ENCODE peak calls at places on chromosome 20, in ten cellular contexts. One of them, this sample, is unnamed.
A peak's percentile ranks its signal among the peaks of the same experiment; 100 is the strongest.

GRCh38 chr20:10710995-10711775 is 37.4 kb upstream of the JAG1 start:
- DNase-seq in right cardiac atrium: no peak
- DNase-seq in neuronal stem cell: no peak
- DNase-seq in Peyer's patch: no peak
- DNase-seq in transverse colon: no peak
- DNase-seq in aorta: no peak
- DNase-seq in spleen: no peak
- DNase-seq in thoracic aorta: no peak
- DNase-seq in heart left ventricle: no peak
- DNase-seq in heart right ventricle: no peak
- DNase-seq in this sample: no peak

GRCh38 chr20:22825546-22825945 is 209.6 kb upstream of the SSTR4 start:
- DNase-seq in aorta: no peak
- DNase-seq in heart left ventricle: no peak
- DNase-seq in neuronal stem cell: no peak
- DNase-seq in right cardiac atrium: no peak
- DNase-seq in thoracic aorta: no peak
- DNase-seq in spleen: no peak
- DNase-seq in transverse colon: no peak
- DNase-seq in Peyer's patch: no peak
- DNase-seq in heart right ventricle: no peak
- DNase-seq in this sample: no peak

GRCh38 chr20:33732166-33732970 is 572 bp downstream of the ZNF341 start:
- DNase-seq in neuronal stem cell: no peak
- DNase-seq in aorta: peak; percentile 94
- DNase-seq in Peyer's patch: peak; percentile 81
- DNase-seq in heart right ventricle: peak; percentile 86
- DNase-seq in right cardiac atrium: peak; percentile 88
- DNase-seq in thoracic aorta: no peak
- DNase-seq in heart left ventricle: peak; percentile 95
- DNase-seq in transverse colon: peak; percentile 92
- DNase-seq in spleen: peak; percentile 99
- DNase-seq in this sample: peak; percentile 97

GRCh38 chr20:43293068-43293786 is 103.5 kb upstream of the PTPRT start:
- DNase-seq in thoracic aorta: no peak
- DNase-seq in spleen: no peak
- DNase-seq in heart right ventricle: no peak
- DNase-seq in aorta: no peak
- DNase-seq in heart left ventricle: no peak
- DNase-seq in neuronal stem cell: peak; percentile 54
- DNase-seq in transverse colon: no peak
- DNase-seq in right cardiac atrium: no peak
- DNase-seq in Peyer's patch: no peak
- DNase-seq in this sample: no peak

GRCh38 chr20:15739056-15739455 is 834.2 kb downstream of the KIF16B start:
- DNase-seq in transverse colon: no peak
- DNase-seq in Peyer's patch: no peak
- DNase-seq in spleen: no peak
- DNase-seq in heart left ventricle: no peak
- DNase-seq in thoracic aorta: no peak
- DNase-seq in heart right ventricle: no peak
- DNase-seq in right cardiac atrium: no peak
- DNase-seq in aorta: no peak
- DNase-seq in neuronal stem cell: no peak
- DNase-seq in this sample: no peak

GRCh38 chr20:32898721-32899120 is 40.0 kb downstream of the EFCAB8 start:
- DNase-seq in neuronal stem cell: no peak
- DNase-seq in transverse colon: no peak
- DNase-seq in heart right ventricle: no peak
- DNase-seq in aorta: no peak
- DNase-seq in heart left ventricle: no peak
- DNase-seq in right cardiac atrium: no peak
- DNase-seq in thoracic aorta: no peak
- DNase-seq in spleen: no peak
- DNase-seq in Peyer's patch: no peak
- DNase-seq in this sample: no peak

GRCh38 chr20:41178495-41178894 is 41.2 kb downstream of the PLCG1 start:
- DNase-seq in spleen: no peak
- DNase-seq in neuronal stem cell: no peak
- DNase-seq in aorta: no peak
- DNase-seq in right cardiac atrium: no peak
- DNase-seq in transverse colon: no peak
- DNase-seq in heart right ventricle: no peak
- DNase-seq in thoracic aorta: no peak
- DNase-seq in Peyer's patch: peak; percentile 3
- DNase-seq in heart left ventricle: no peak
- DNase-seq in this sample: no peak

GRCh38 chr20:33725607-33726264 is 5.6 kb upstream of the PXMP4 start:
- DNase-seq in heart left ventricle: no peak
- DNase-seq in transverse colon: no peak
- DNase-seq in Peyer's patch: no peak
- DNase-seq in neuronal stem cell: no peak
- DNase-seq in thoracic aorta: no peak
- DNase-seq in right cardiac atrium: no peak
- DNase-seq in aorta: no peak
- DNase-seq in heart right ventricle: no peak
- DNase-seq in spleen: no peak
- DNase-seq in this sample: no peak

GRCh38 chr20:6559791-6560190 is 207.7 kb upstream of the BMP2 start:
- DNase-seq in neuronal stem cell: no peak
- DNase-seq in transverse colon: no peak
- DNase-seq in thoracic aorta: no peak
- DNase-seq in spleen: no peak
- DNase-seq in heart right ventricle: no peak
- DNase-seq in Peyer's patch: no peak
- DNase-seq in aorta: no peak
- DNase-seq in heart left ventricle: no peak
- DNase-seq in right cardiac atrium: no peak
- DNase-seq in this sample: no peak

GRCh38 chr20:23937303-23938117 is 51.1 kb downstream of the GGTLC1 start:
- DNase-seq in heart right ventricle: peak; percentile 45
- DNase-seq in aorta: no peak
- DNase-seq in spleen: peak; percentile 77
- DNase-seq in thoracic aorta: no peak
- DNase-seq in transverse colon: peak; percentile 30
- DNase-seq in heart left ventricle: no peak
- DNase-seq in Peyer's patch: no peak
- DNase-seq in neuronal stem cell: peak; percentile 56
- DNase-seq in right cardiac atrium: peak; percentile 38
- DNase-seq in this sample: no peak

GRCh38 chr20:44552950-44553908 is 29.1 kb upstream of the PKIG start:
- DNase-seq in Peyer's patch: no peak
- DNase-seq in heart left ventricle: no peak
- DNase-seq in right cardiac atrium: no peak
- DNase-seq in aorta: no peak
- DNase-seq in spleen: no peak
- DNase-seq in thoracic aorta: no peak
- DNase-seq in transverse colon: no peak
- DNase-seq in neuronal stem cell: no peak
- DNase-seq in heart right ventricle: no peak
- DNase-seq in this sample: no peak

GRCh38 chr20:8720089-8720488 is 348.8 kb upstream of the PLCB4 start:
- DNase-seq in heart right ventricle: no peak
- DNase-seq in thoracic aorta: no peak
- DNase-seq in Peyer's patch: no peak
- DNase-seq in neuronal stem cell: no peak
- DNase-seq in heart left ventricle: no peak
- DNase-seq in aorta: no peak
- DNase-seq in spleen: no peak
- DNase-seq in right cardiac atrium: no peak
- DNase-seq in transverse colon: no peak
- DNase-seq in this sample: no peak

GRCh38 chr20:45119556-45120266 is 4.6 kb downstream of the WFDC12 start:
- DNase-seq in Peyer's patch: no peak
- DNase-seq in neuronal stem cell: no peak
- DNase-seq in right cardiac atrium: no peak
- DNase-seq in heart left ventricle: no peak
- DNase-seq in spleen: no peak
- DNase-seq in thoracic aorta: no peak
- DNase-seq in heart right ventricle: no peak
- DNase-seq in transverse colon: no peak
- DNase-seq in aorta: no peak
- DNase-seq in this sample: no peak

GRCh38 chr20:17732907-17733521 is 33.2 kb downstream of the BANF2 start:
- DNase-seq in transverse colon: no peak
- DNase-seq in aorta: no peak
- DNase-seq in right cardiac atrium: no peak
- DNase-seq in neuronal stem cell: no peak
- DNase-seq in heart left ventricle: no peak
- DNase-seq in Peyer's patch: no peak
- DNase-seq in spleen: no peak
- DNase-seq in heart right ventricle: no peak
- DNase-seq in thoracic aorta: no peak
- DNase-seq in this sample: no peak
- H3K4me3 ChIP-seq in transverse colon: no peak overlapping the region
- H3K4me3 ChIP-seq in aorta: no peak overlapping the region
- H3K4me3 ChIP-seq in right cardiac atrium: no peak overlapping the region
- H3K4me3 ChIP-seq in neuronal stem cell: no peak overlapping the region
- H3K4me3 ChIP-seq in heart left ventricle: no peak overlapping the region
- H3K4me3 ChIP-seq in Peyer's patch: no peak overlapping the region
- H3K4me3 ChIP-seq in spleen: no peak overlapping the region
- H3K4me3 ChIP-seq in heart right ventricle: no peak overlapping the region
- H3K4me3 ChIP-seq in thoracic aorta: no peak overlapping the region
- H3K4me3 ChIP-seq in this sample: no peak overlapping the region

GRCh38 chr20:3798405-3798768 is 2.3 kb downstream of the CDC25B start:
- DNase-seq in transverse colon: no peak
- DNase-seq in neuronal stem cell: no peak
- DNase-seq in thoracic aorta: no peak
- DNase-seq in heart right ventricle: no peak
- DNase-seq in spleen: peak; percentile 62
- DNase-seq in right cardiac atrium: peak; percentile 8
- DNase-seq in aorta: no peak
- DNase-seq in Peyer's patch: no peak
- DNase-seq in heart left ventricle: no peak
- DNase-seq in this sample: no peak

GRCh38 chr20:3796477-3797225 is 541 bp downstream of the CDC25B start:
- DNase-seq in neuronal stem cell: no peak
- DNase-seq in aorta: peak; percentile 76
- DNase-seq in Peyer's patch: no peak
- DNase-seq in thoracic aorta: no peak
- DNase-seq in heart right ventricle: no peak
- DNase-seq in transverse colon: no peak
- DNase-seq in right cardiac atrium: no peak
- DNase-seq in spleen: peak; percentile 85
- DNase-seq in heart left ventricle: no peak
- DNase-seq in this sample: peak; percentile 34

GRCh38 chr20:3795511-3796468 is at the start of gene CDC25B:
- DNase-seq in heart left ventricle: peak; percentile 95
- DNase-seq in aorta: peak; percentile 98
- DNase-seq in heart right ventricle: peak; percentile 93
- DNase-seq in Peyer's patch: peak; percentile 95
- DNase-seq in spleen: peak; percentile 97
- DNase-seq in right cardiac atrium: peak; percentile 95
- DNase-seq in transverse colon: peak; percentile 96
- DNase-seq in thoracic aorta: peak; percentile 88
- DNase-seq in neuronal stem cell: peak; percentile 84
- DNase-seq in this sample: peak; percentile 98

GRCh38 chr20:3797592-3798404 is 1.7 kb downstream of the CDC25B start:
- DNase-seq in transverse colon: peak; percentile 65
- DNase-seq in heart right ventricle: no peak
- DNase-seq in right cardiac atrium: peak; percentile 12
- DNase-seq in thoracic aorta: no peak
- DNase-seq in neuronal stem cell: no peak
- DNase-seq in aorta: no peak
- DNase-seq in Peyer's patch: peak; percentile 47
- DNase-seq in spleen: peak; percentile 73
- DNase-seq in heart left ventricle: no peak
- DNase-seq in this sample: peak; percentile 50

DNA sequence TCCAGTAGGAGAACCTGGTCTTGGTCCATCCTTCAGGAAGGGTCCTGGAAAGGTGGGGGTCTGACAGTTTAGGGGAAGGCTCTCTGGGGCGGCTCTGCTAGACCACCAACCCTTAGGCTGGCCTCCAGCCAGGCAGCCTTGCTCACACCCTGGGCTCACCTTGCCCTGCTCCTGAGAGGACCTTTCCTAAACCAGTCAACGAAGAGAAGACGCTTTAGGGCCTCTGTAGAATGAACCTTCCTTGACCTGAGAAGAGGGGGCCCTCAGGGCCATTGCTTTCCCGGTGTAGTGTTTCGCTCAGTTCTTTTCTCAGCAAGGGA is 1.1 kb downstream of the CDC25B start:
- DNase-seq in right cardiac atrium: peak; percentile 9
- DNase-seq in transverse colon: no peak
- DNase-seq in heart right ventricle: no peak
- DNase-seq in spleen: no peak
- DNase-seq in heart left ventricle: no peak
- DNase-seq in thoracic aorta: no peak
- DNase-seq in aorta: no peak
- DNase-seq in neuronal stem cell: no peak
- DNase-seq in Peyer's patch: no peak
- DNase-seq in this sample: no peak
- H3K27ac ChIP-seq in right cardiac atrium: no peak overlapping the region
- H3K27ac ChIP-seq in transverse colon: peak overlapping the region; percentile 89
- H3K27ac ChIP-seq in heart right ventricle: no peak overlapping the region
- H3K27ac ChIP-seq in spleen: peak overlapping the region; percentile 99
- H3K27ac ChIP-seq in heart left ventricle: peak overlapping the region; percentile 96
- H3K27ac ChIP-seq in thoracic aorta: no peak overlapping the region
- H3K27ac ChIP-seq in aorta: no peak overlapping the region
- H3K27ac ChIP-seq in neuronal stem cell: no peak overlapping the region
- H3K27ac ChIP-seq in Peyer's patch: peak overlapping the region; percentile 97
- H3K27ac ChIP-seq in this sample: peak overlapping the region; percentile 73

DNA sequence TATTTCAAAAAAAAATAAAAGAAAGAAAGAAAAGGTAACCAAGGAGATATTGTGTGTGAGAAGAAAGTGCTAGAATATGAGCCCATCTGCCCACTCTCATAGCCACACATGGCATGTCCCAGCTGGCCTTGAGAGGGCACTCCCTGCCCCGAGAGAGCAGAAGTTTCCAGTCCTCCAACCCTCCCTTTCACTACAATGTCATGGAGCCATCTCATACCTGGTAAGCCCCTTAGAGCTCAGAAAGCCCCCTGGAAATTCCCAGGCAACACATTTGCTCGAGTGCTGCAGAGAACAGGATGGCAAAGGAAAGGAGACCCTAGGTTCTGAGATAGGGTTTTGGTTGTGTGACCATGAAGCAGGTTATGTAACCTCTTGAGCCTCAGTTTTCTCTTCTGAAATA is 75.8 kb upstream of the RIN2 start:
- DNase-seq in transverse colon: no peak
- DNase-seq in right cardiac atrium: no peak
- DNase-seq in aorta: no peak
- DNase-seq in neuronal stem cell: no peak
- DNase-seq in heart left ventricle: no peak
- DNase-seq in heart right ventricle: no peak
- DNase-seq in spleen: no peak
- DNase-seq in Peyer's patch: no peak
- DNase-seq in thoracic aorta: no peak
- DNase-seq in this sample: no peak
- H3K4me3 ChIP-seq in transverse colon: no peak overlapping the region
- H3K4me3 ChIP-seq in right cardiac atrium: no peak overlapping the region
- H3K4me3 ChIP-seq in aorta: no peak overlapping the region
- H3K4me3 ChIP-seq in neuronal stem cell: no peak overlapping the region
- H3K4me3 ChIP-seq in heart left ventricle: no peak overlapping the region
- H3K4me3 ChIP-seq in heart right ventricle: no peak overlapping the region
- H3K4me3 ChIP-seq in spleen: no peak overlapping the region
- H3K4me3 ChIP-seq in Peyer's patch: no peak overlapping the region
- H3K4me3 ChIP-seq in thoracic aorta: no peak overlapping the region
- H3K4me3 ChIP-seq in this sample: no peak overlapping the region

DNA sequence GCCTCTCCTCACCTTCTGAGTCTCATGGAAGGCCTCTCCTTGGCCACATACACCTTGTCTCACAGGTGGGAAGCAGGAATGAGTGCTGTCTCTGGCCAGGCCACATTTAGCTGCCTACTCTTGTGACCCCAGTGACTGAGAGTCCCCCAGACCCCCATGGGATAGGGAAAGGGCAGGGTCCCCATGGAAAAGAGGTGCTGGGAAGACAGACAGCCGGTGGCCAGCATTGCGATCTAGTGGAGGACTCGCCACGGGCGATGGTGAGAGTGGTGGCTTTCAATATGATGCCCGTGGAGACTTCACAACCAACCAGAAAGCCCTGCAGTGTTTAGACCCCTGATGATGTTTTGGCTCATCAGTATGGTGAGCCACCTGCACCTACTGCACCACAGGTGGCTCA is 19.8 kb downstream of the MANBAL start:
- DNase-seq in spleen: no peak
- DNase-seq in heart right ventricle: no peak
- DNase-seq in thoracic aorta: no peak
- DNase-seq in right cardiac atrium: no peak
- DNase-seq in neuronal stem cell: no peak
- DNase-seq in transverse colon: no peak
- DNase-seq in aorta: no peak
- DNase-seq in heart left ventricle: no peak
- DNase-seq in Peyer's patch: no peak
- DNase-seq in this sample: no peak
- H3K27ac ChIP-seq in spleen: no peak overlapping the region
- H3K27ac ChIP-seq in heart right ventricle: no peak overlapping the region
- H3K27ac ChIP-seq in thoracic aorta: no peak overlapping the region
- H3K27ac ChIP-seq in right cardiac atrium: peak overlapping the region; percentile 23
- H3K27ac ChIP-seq in neuronal stem cell: no peak overlapping the region
- H3K27ac ChIP-seq in transverse colon: peak overlapping the region; percentile 46
- H3K27ac ChIP-seq in aorta: no peak overlapping the region
- H3K27ac ChIP-seq in heart left ventricle: no peak overlapping the region
- H3K27ac ChIP-seq in Peyer's patch: peak overlapping the region; percentile 2
- H3K27ac ChIP-seq in this sample: no peak overlapping the region